ENCODE peak calls at places on chromosomes 7 and 10, in ten cellular contexts. One of them, this sample, is unnamed.

GRCh38 chr7:152504367-152504766 is 68.6 kb upstream of the KMT2C start:
- DNase-seq in cardiac muscle cell: no peak
- DNase-seq in psoas muscle: no peak
- DNase-seq in IMR-90: no peak
- DNase-seq in tibial nerve: no peak
- DNase-seq in K562: no peak
- DNase-seq in fibroblast of lung: no peak
- DNase-seq in endothelial cell of umbilical vein: no peak
- DNase-seq in colonic mucosa: no peak
- DNase-seq in RWPE1: no peak
- DNase-seq in this sample: no peak

GRCh38 chr7:6409091-6409490 is 38.7 kb downstream of the DAGLB start:
- DNase-seq in colonic mucosa: no peak
- DNase-seq in psoas muscle: peak; percentile 50
- DNase-seq in endothelial cell of umbilical vein: no peak
- DNase-seq in fibroblast of lung: no peak
- DNase-seq in cardiac muscle cell: no peak
- DNase-seq in IMR-90: no peak
- DNase-seq in K562: no peak
- DNase-seq in RWPE1: no peak
- DNase-seq in tibial nerve: no peak
- DNase-seq in this sample: no peak

GRCh38 chr7:74604326-74605020 is 53.0 kb upstream of the GTF2I start:
- DNase-seq in IMR-90: no peak
- DNase-seq in RWPE1: no peak
- DNase-seq in fibroblast of lung: no peak
- DNase-seq in K562: no peak
- DNase-seq in endothelial cell of umbilical vein: no peak
- DNase-seq in tibial nerve: no peak
- DNase-seq in psoas muscle: peak; percentile 91
- DNase-seq in cardiac muscle cell: no peak
- DNase-seq in colonic mucosa: peak; percentile 76
- DNase-seq in this sample: peak; percentile 86

GRCh38 chr10:103792547-103792946 is 62.8 kb downstream of the SH3PXD2A start:
- DNase-seq in colonic mucosa: no peak
- DNase-seq in psoas muscle: no peak
- DNase-seq in IMR-90: peak; percentile 69
- DNase-seq in tibial nerve: no peak
- DNase-seq in RWPE1: peak; percentile 48
- DNase-seq in fibroblast of lung: no peak
- DNase-seq in cardiac muscle cell: no peak
- DNase-seq in K562: no peak
- DNase-seq in endothelial cell of umbilical vein: no peak
- DNase-seq in this sample: peak; percentile 30

GRCh38 chr10:101672536-101672935 is 22.4 kb downstream of the FBXW4 start:
- DNase-seq in tibial nerve: no peak
- DNase-seq in colonic mucosa: no peak
- DNase-seq in psoas muscle: peak; percentile 87
- DNase-seq in endothelial cell of umbilical vein: no peak
- DNase-seq in RWPE1: no peak
- DNase-seq in fibroblast of lung: no peak
- DNase-seq in K562: no peak
- DNase-seq in IMR-90: no peak
- DNase-seq in cardiac muscle cell: no peak
- DNase-seq in this sample: no peak

GRCh38 chr7:130143986-130144618 is 61.1 kb downstream of the TMEM209 start:
- DNase-seq in colonic mucosa: peak; percentile 62
- DNase-seq in RWPE1: no peak
- DNase-seq in IMR-90: no peak
- DNase-seq in endothelial cell of umbilical vein: no peak
- DNase-seq in fibroblast of lung: no peak
- DNase-seq in K562: no peak
- DNase-seq in cardiac muscle cell: no peak
- DNase-seq in psoas muscle: no peak
- DNase-seq in tibial nerve: no peak
- DNase-seq in this sample: no peak

GRCh38 chr10:29540016-29540415 is 94.8 kb downstream of the SVIL start:
- DNase-seq in fibroblast of lung: no peak
- DNase-seq in colonic mucosa: no peak
- DNase-seq in K562: no peak
- DNase-seq in RWPE1: no peak
- DNase-seq in IMR-90: no peak
- DNase-seq in psoas muscle: no peak
- DNase-seq in cardiac muscle cell: no peak
- DNase-seq in endothelial cell of umbilical vein: no peak
- DNase-seq in tibial nerve: no peak
- DNase-seq in this sample: no peak

GRCh38 chr7:143279186-143280098 is 5.3 kb upstream of the TMEM139 start:
- DNase-seq in endothelial cell of umbilical vein: peak; percentile 83
- DNase-seq in colonic mucosa: no peak
- DNase-seq in tibial nerve: peak; percentile 27
- DNase-seq in psoas muscle: no peak
- DNase-seq in IMR-90: peak; percentile 68
- DNase-seq in cardiac muscle cell: peak; percentile 93
- DNase-seq in fibroblast of lung: peak; percentile 56
- DNase-seq in K562: no peak
- DNase-seq in RWPE1: no peak
- DNase-seq in this sample: no peak

GRCh38 chr10:82037076-82037475 is 162.1 kb downstream of the NRG3 start:
- DNase-seq in fibroblast of lung: no peak
- DNase-seq in colonic mucosa: no peak
- DNase-seq in psoas muscle: no peak
- DNase-seq in endothelial cell of umbilical vein: no peak
- DNase-seq in cardiac muscle cell: no peak
- DNase-seq in IMR-90: no peak
- DNase-seq in tibial nerve: no peak
- DNase-seq in RWPE1: no peak
- DNase-seq in K562: no peak
- DNase-seq in this sample: peak; percentile 23

GRCh38 chr7:152505606-152506005 is 69.8 kb upstream of the KMT2C start:
- DNase-seq in RWPE1: no peak
- DNase-seq in K562: no peak
- DNase-seq in psoas muscle: no peak
- DNase-seq in endothelial cell of umbilical vein: no peak
- DNase-seq in cardiac muscle cell: no peak
- DNase-seq in fibroblast of lung: no peak
- DNase-seq in tibial nerve: no peak
- DNase-seq in IMR-90: no peak
- DNase-seq in colonic mucosa: no peak
- DNase-seq in this sample: no peak

DNA sequence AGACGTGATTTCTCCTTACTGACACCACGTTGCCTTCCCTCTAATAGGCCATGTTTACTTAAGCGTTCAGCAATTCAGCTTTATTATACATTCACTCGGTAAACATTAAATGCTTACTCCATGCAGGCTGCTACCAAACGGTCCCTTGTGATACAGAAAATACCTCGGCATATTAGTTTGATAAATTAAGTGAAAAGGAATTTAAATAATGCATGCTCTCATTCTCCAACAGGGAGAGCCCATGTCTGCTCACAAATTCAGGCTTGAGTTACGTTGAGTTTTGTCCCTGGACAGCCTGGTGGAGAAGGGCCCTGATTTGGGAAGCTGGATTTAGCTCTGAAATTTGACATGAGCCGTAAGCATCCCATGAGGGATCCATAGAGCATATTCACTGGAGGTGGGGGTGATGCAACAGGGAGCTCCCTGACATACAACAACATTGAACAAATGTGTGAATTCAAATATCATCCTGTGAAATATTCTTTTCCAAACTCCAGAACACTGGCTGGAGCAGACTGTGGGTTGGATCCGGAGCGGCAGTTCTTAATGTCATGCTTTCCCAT is 86.3 kb downstream of the TBXAS1 start:
- DNase-seq in RWPE1: no peak
- DNase-seq in tibial nerve: no peak
- DNase-seq in endothelial cell of umbilical vein: no peak
- DNase-seq in colonic mucosa: no peak
- DNase-seq in fibroblast of lung: peak; percentile 68
- DNase-seq in psoas muscle: no peak
- DNase-seq in K562: no peak
- DNase-seq in IMR-90: peak; percentile 90
- DNase-seq in cardiac muscle cell: no peak
- DNase-seq in this sample: no peak
- H3K27ac ChIP-seq in RWPE1: peak overlapping the region; percentile 97
- H3K27ac ChIP-seq in tibial nerve: no peak overlapping the region
- H3K27ac ChIP-seq in endothelial cell of umbilical vein: peak overlapping the region; percentile 72
- H3K27ac ChIP-seq in colonic mucosa: peak overlapping the region; percentile 44
- H3K27ac ChIP-seq in fibroblast of lung: peak overlapping the region; percentile 70
- H3K27ac ChIP-seq in psoas muscle: no peak overlapping the region
- H3K27ac ChIP-seq in K562: peak overlapping the region; percentile 85
- H3K27ac ChIP-seq in IMR-90: peak overlapping the region; percentile 83
- H3K27ac ChIP-seq in cardiac muscle cell: no peak overlapping the region
- H3K27ac ChIP-seq in this sample: no peak overlapping the region

GRCh38 chr7:132110692-132111091 is 465.6 kb downstream of the PLXNA4 start:
- DNase-seq in RWPE1: no peak
- DNase-seq in fibroblast of lung: no peak
- DNase-seq in K562: no peak
- DNase-seq in cardiac muscle cell: no peak
- DNase-seq in colonic mucosa: no peak
- DNase-seq in psoas muscle: no peak
- DNase-seq in endothelial cell of umbilical vein: no peak
- DNase-seq in tibial nerve: no peak
- DNase-seq in IMR-90: no peak
- DNase-seq in this sample: no peak
- H3K27ac ChIP-seq in RWPE1: no peak overlapping the region
- H3K27ac ChIP-seq in fibroblast of lung: no peak overlapping the region
- H3K27ac ChIP-seq in K562: no peak overlapping the region
- H3K27ac ChIP-seq in cardiac muscle cell: no peak overlapping the region
- H3K27ac ChIP-seq in colonic mucosa: no peak overlapping the region
- H3K27ac ChIP-seq in psoas muscle: no peak overlapping the region
- H3K27ac ChIP-seq in endothelial cell of umbilical vein: no peak overlapping the region
- H3K27ac ChIP-seq in tibial nerve: no peak overlapping the region
- H3K27ac ChIP-seq in IMR-90: no peak overlapping the region
- H3K27ac ChIP-seq in this sample: no peak overlapping the region

GRCh38 chr10:75654171-75654772 is 222.8 kb downstream of the LRMDA start:
- DNase-seq in tibial nerve: no peak
- DNase-seq in K562: no peak
- DNase-seq in colonic mucosa: no peak
- DNase-seq in endothelial cell of umbilical vein: peak; percentile 20
- DNase-seq in fibroblast of lung: peak; percentile 47
- DNase-seq in IMR-90: no peak
- DNase-seq in cardiac muscle cell: no peak
- DNase-seq in RWPE1: no peak
- DNase-seq in psoas muscle: no peak
- DNase-seq in this sample: no peak
- H3K27ac ChIP-seq in tibial nerve: no peak overlapping the region
- H3K27ac ChIP-seq in K562: no peak overlapping the region
- H3K27ac ChIP-seq in colonic mucosa: no peak overlapping the region
- H3K27ac ChIP-seq in endothelial cell of umbilical vein: no peak overlapping the region
- H3K27ac ChIP-seq in fibroblast of lung: no peak overlapping the region
- H3K27ac ChIP-seq in IMR-90: no peak overlapping the region
- H3K27ac ChIP-seq in cardiac muscle cell: no peak overlapping the region
- H3K27ac ChIP-seq in RWPE1: no peak overlapping the region
- H3K27ac ChIP-seq in psoas muscle: no peak overlapping the region
- H3K27ac ChIP-seq in this sample: no peak overlapping the region

DNA sequence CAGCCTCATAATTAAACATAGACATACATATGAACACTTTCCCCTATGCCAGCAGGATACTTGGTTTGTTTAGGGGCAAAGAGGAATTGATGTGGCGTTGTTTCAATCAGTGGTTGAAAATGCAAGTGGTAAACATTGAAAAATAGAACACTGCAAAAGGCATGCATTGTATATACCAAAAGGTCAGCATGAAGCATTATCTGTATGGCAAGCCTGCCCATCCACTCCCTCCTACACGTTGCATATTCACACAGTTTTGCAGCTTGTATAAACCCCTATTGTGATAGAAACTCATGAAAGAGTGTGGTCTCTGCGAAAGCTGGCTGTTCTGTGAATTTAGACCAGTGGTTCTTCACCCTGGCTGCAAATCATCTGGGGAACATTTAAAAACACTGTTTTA is 17.1 kb downstream of the CAV1 start:
- DNase-seq in IMR-90: no peak
- DNase-seq in fibroblast of lung: no peak
- DNase-seq in endothelial cell of umbilical vein: no peak
- DNase-seq in tibial nerve: peak; percentile 3
- DNase-seq in cardiac muscle cell: no peak
- DNase-seq in RWPE1: no peak
- DNase-seq in K562: no peak
- DNase-seq in colonic mucosa: no peak
- DNase-seq in psoas muscle: no peak
- DNase-seq in this sample: no peak
- H3K27ac ChIP-seq in IMR-90: peak overlapping the region; percentile 80
- H3K27ac ChIP-seq in fibroblast of lung: peak overlapping the region; percentile 46
- H3K27ac ChIP-seq in endothelial cell of umbilical vein: no peak overlapping the region
- H3K27ac ChIP-seq in tibial nerve: no peak overlapping the region
- H3K27ac ChIP-seq in cardiac muscle cell: no peak overlapping the region
- H3K27ac ChIP-seq in RWPE1: no peak overlapping the region
- H3K27ac ChIP-seq in K562: no peak overlapping the region
- H3K27ac ChIP-seq in colonic mucosa: no peak overlapping the region
- H3K27ac ChIP-seq in psoas muscle: no peak overlapping the region
- H3K27ac ChIP-seq in this sample: peak overlapping the region; percentile 43

GRCh38 chr10:27143686-27144085 is 10.5 kb downstream of the YME1L1 start:
- DNase-seq in tibial nerve: no peak
- DNase-seq in fibroblast of lung: no peak
- DNase-seq in K562: no peak
- DNase-seq in RWPE1: no peak
- DNase-seq in colonic mucosa: no peak
- DNase-seq in IMR-90: no peak
- DNase-seq in psoas muscle: no peak
- DNase-seq in endothelial cell of umbilical vein: no peak
- DNase-seq in cardiac muscle cell: no peak
- DNase-seq in this sample: no peak
- H3K27ac ChIP-seq in tibial nerve: no peak overlapping the region
- H3K27ac ChIP-seq in fibroblast of lung: no peak overlapping the region
- H3K27ac ChIP-seq in K562: no peak overlapping the region
- H3K27ac ChIP-seq in RWPE1: no peak overlapping the region
- H3K27ac ChIP-seq in colonic mucosa: no peak overlapping the region
- H3K27ac ChIP-seq in IMR-90: no peak overlapping the region
- H3K27ac ChIP-seq in psoas muscle: no peak overlapping the region
- H3K27ac ChIP-seq in endothelial cell of umbilical vein: no peak overlapping the region
- H3K27ac ChIP-seq in cardiac muscle cell: no peak overlapping the region
- H3K27ac ChIP-seq in this sample: no peak overlapping the region

GRCh38 chr7:13988765-13989137 is 715 bp downstream of the ETV1 start:
- DNase-seq in RWPE1: no peak
- DNase-seq in colonic mucosa: peak; percentile 19
- DNase-seq in psoas muscle: no peak
- DNase-seq in IMR-90: peak; percentile 26
- DNase-seq in K562: peak; percentile 64
- DNase-seq in fibroblast of lung: peak; percentile 64
- DNase-seq in endothelial cell of umbilical vein: peak; percentile 67
- DNase-seq in tibial nerve: peak; percentile 47
- DNase-seq in cardiac muscle cell: no peak
- DNase-seq in this sample: no peak
- H3K27ac ChIP-seq in RWPE1: no peak overlapping the region
- H3K27ac ChIP-seq in colonic mucosa: no peak overlapping the region
- H3K27ac ChIP-seq in psoas muscle: peak overlapping the region; percentile 75
- H3K27ac ChIP-seq in IMR-90: peak overlapping the region; percentile 62
- H3K27ac ChIP-seq in K562: peak overlapping the region; percentile 93
- H3K27ac ChIP-seq in fibroblast of lung: peak overlapping the region; percentile 97
- H3K27ac ChIP-seq in endothelial cell of umbilical vein: peak overlapping the region; percentile 88
- H3K27ac ChIP-seq in tibial nerve: peak overlapping the region; percentile 12
- H3K27ac ChIP-seq in cardiac muscle cell: peak overlapping the region; percentile 80
- H3K27ac ChIP-seq in this sample: no peak overlapping the region

GRCh38 chr7:34096777-34097176 is 191.4 kb downstream of the BMPER start:
- DNase-seq in K562: no peak
- DNase-seq in tibial nerve: no peak
- DNase-seq in fibroblast of lung: peak; percentile 6
- DNase-seq in colonic mucosa: no peak
- DNase-seq in RWPE1: no peak
- DNase-seq in cardiac muscle cell: peak; percentile 8
- DNase-seq in psoas muscle: no peak
- DNase-seq in IMR-90: no peak
- DNase-seq in endothelial cell of umbilical vein: no peak
- DNase-seq in this sample: no peak
- H3K27ac ChIP-seq in K562: no peak overlapping the region
- H3K27ac ChIP-seq in tibial nerve: no peak overlapping the region
- H3K27ac ChIP-seq in fibroblast of lung: no peak overlapping the region
- H3K27ac ChIP-seq in colonic mucosa: no peak overlapping the region
- H3K27ac ChIP-seq in RWPE1: no peak overlapping the region
- H3K27ac ChIP-seq in cardiac muscle cell: peak overlapping the region; percentile 57
- H3K27ac ChIP-seq in psoas muscle: peak overlapping the region; percentile 72
- H3K27ac ChIP-seq in IMR-90: peak overlapping the region; percentile 18
- H3K27ac ChIP-seq in endothelial cell of umbilical vein: no peak overlapping the region
- H3K27ac ChIP-seq in this sample: no peak overlapping the region